ENCODE peak calls at places on chromosomes 11 and 22, in five cellular contexts. T is A549, Z is kidney, A is PC-9, Y is transverse colon. E is an unnamed sample.

GRCh38 chr22:37681556-37682049 is 4.5 kb upstream of the NOL12 start:
- DNase-seq in T (no peak), A (peak; percentile 82), Y (peak; percentile 87), Z (peak; percentile 85), E (no peak)

GRCh38 chr11:59680287-59681154 is 11.7 kb upstream of the PATL1 start:
- DNase-seq in Y (peak; percentile 75), A (peak; percentile 65), T (peak; percentile 75), Z (no peak), E (no peak)

GRCh38 chr11:68002943-68003845 is 703 bp downstream of the UNC93B1 start:
- DNase-seq in Y (peak; percentile 77), Z (peak; percentile 89), T (no peak), A (peak; percentile 71), E (peak; percentile 74)

GRCh38 chr11:88402784-88403183 is 65.2 kb upstream of the CTSC start:
- DNase-seq in Z (no peak), T (no peak), A (no peak), Y (no peak), E (no peak)

GRCh38 chr11:126843096-126843495 is 157.5 kb downstream of the KIRREL3 start:
- DNase-seq in Y (no peak), Z (no peak), T (no peak), A (no peak), E (no peak)

GRCh38 chr11:114262681-114263509 is 33.3 kb upstream of the NNMT start:
- DNase-seq in T (peak; percentile 26), Z (no peak), A (no peak), Y (no peak), E (no peak)

GRCh38 chr11:27310710-27311109 is 52.3 kb downstream of the CCDC34 start:
- DNase-seq in A (no peak), T (no peak), Y (no peak), Z (no peak), E (no peak)

GRCh38 chr11:114137054-114137453 is 77.5 kb downstream of the ZBTB16 start:
- DNase-seq in A (no peak), Y (no peak), T (no peak), Z (no peak), E (no peak)

GRCh38 chr11:133710241-133710640 is 135.1 kb downstream of the SPATA19 start:
- DNase-seq in T (no peak), Y (no peak), A (no peak), Z (no peak), E (no peak)

GRCh38 chr11:122863704-122864326 is 18.7 kb upstream of the JHY start:
- DNase-seq in Z (no peak), Y (peak; percentile 47), T (peak; percentile 20), A (peak; percentile 37), E (no peak)

GRCh38 chr11:1401656-1402221 is 12.0 kb downstream of the BRSK2 start:
- DNase-seq in Z (peak; percentile 88), A (peak; percentile 59), Y (peak; percentile 59), T (no peak), E (no peak)

GRCh38 chr22:24513706-24514240 is 18.6 kb downstream of the UPB1 start:
- DNase-seq in Z (peak; percentile 17), T (no peak), Y (no peak), A (no peak), E (no peak)

GRCh38 chr22:33210129-33210784 is 152.1 kb upstream of the SYN3 start:
- DNase-seq in A (peak; percentile 10), Z (no peak), Y (peak; percentile 9), T (peak; percentile 24), E (no peak)

GRCh38 chr11:57475191-57475590 is 14.9 kb downstream of the RTN4RL2 start:
- DNase-seq in Y (no peak), Z (no peak), A (no peak), T (no peak), E (no peak)

GRCh38 chr11:83970061-83970671 is 684.0 kb upstream of the CCDC90B start:
- DNase-seq in Y (no peak), A (no peak), Z (no peak), T (no peak), E (no peak)

GRCh38 chr11:2792376-2793250 is 92.8 kb upstream of the KCNQ1OT1 start:
- DNase-seq in A (peak; percentile 25), Z (peak; percentile 66), Y (peak; percentile 7), T (no peak), E (peak; percentile 50)

GRCh38 chr11:33860926-33861325 is 30.9 kb downstream of the LMO2 start:
- DNase-seq in Y (no peak), Z (no peak), A (no peak), T (no peak), E (no peak)

GRCh38 chr11:118615996-118616395 is 8.6 kb downstream of the PHLDB1 start:
- DNase-seq in Z (peak; percentile 59), T (no peak), A (no peak), Y (no peak), E (no peak)

DNA sequence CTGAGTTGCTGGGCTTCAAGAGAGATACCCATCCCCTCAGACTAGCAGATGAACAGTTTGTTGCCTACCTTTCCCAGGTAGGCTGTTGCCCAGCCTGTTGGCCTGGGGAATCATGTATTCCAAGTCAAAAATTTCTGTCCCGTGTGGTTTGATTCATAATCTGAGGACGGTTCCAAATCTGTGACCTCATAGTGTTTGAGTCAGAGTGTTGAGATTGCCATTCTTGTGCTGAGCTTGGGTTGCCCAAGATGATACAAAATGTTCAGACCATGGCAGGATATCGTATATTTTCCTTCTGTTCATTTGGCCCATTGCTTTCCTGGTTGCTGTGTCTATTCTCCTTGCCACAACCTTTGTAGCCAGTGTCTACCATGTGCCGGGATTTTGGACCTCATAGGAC is 64.3 kb downstream of the CYB5R2 start:
- DNase-seq in A (no peak), Y (no peak), Z (no peak), T (no peak), E (no peak)
- H3K4me1 ChIP-seq in A (peaks cover 65% of the 10 kb centered on the region), Y (no peaks in the 10 kb centered on the region), Z (peaks cover 21% of the 10 kb centered on the region), T (peaks cover 87% of the 10 kb centered on the region), E (peaks cover 11% of the 10 kb centered on the region)

GRCh38 chr11:64520013-64520412 is 71.0 kb upstream of the SLC22A12 start:
- DNase-seq in Z (no peak), Y (no peak), T (no peak), A (no peak), E (no peak)

GRCh38 chr11:64518928-64519327 is 72.1 kb upstream of the SLC22A12 start:
- DNase-seq in Y (no peak), T (no peak), Z (no peak), A (no peak), E (no peak)

GRCh38 chr11:64514596-64514995 is 76.4 kb upstream of the SLC22A12 start:
- DNase-seq in A (no peak), T (no peak), Z (no peak), Y (no peak), E (no peak)

GRCh38 chr11:64519541-64519940 is 71.5 kb upstream of the SLC22A12 start:
- DNase-seq in T (no peak), A (no peak), Y (no peak), Z (no peak), E (no peak)

GRCh38 chr11:64516226-64516625 is 74.8 kb upstream of the SLC22A12 start:
- DNase-seq in T (no peak), Y (no peak), Z (no peak), A (no peak), E (no peak)
- TF ChIP-seq CTCF in T (no peak), Y (no peak), Z (no peak), A (no peak), E (peak; percentile 11)

GRCh38 chr22:21634081-21634480 is 1.5 kb downstream of the CCDC116 start:
- DNase-seq in A (no peak), Z (peak; percentile 66), T (no peak), Y (no peak), E (no peak)
- H3K4me1 ChIP-seq in A (no peaks in the 10 kb centered on the region), Z (peaks cover 2% of the 10 kb centered on the region), T (no peaks in the 10 kb centered on the region), Y (no peaks in the 10 kb centered on the region), E (no peaks in the 10 kb centered on the region)

GRCh38 chr11:78586452-78587046 is 11.9 kb upstream of the NARS2 start:
- DNase-seq in A (no peak), Y (no peak), Z (no peak), T (peak; percentile 18), E (no peak)
- TF ChIP-seq CTCF in A (peak; percentile 87), Y (peak; percentile 52), Z (peak; percentile 24), T (peak; percentile 44), E (peak; percentile 59)

GRCh38 chr22:28142361-28142801 is 223.3 kb upstream of the PITPNB start:
- DNase-seq in A (peak; percentile 1), Z (no peak), Y (no peak), T (no peak), E (no peak)
- H3K4me1 ChIP-seq in A (peaks cover 4% of the 10 kb centered on the region), Z (peaks cover 3% of the 10 kb centered on the region), Y (no peaks in the 10 kb centered on the region), T (peaks cover 10% of the 10 kb centered on the region), E (peaks cover 30% of the 10 kb centered on the region)

GRCh38 chr11:131808466-131808865 is 438.1 kb downstream of the NTM start:
- DNase-seq in A (no peak), T (no peak), Z (no peak), Y (no peak), E (no peak)
- TF ChIP-seq CTCF in A (no peak), T (no peak), Z (no peak), Y (no peak), E (no peak)

GRCh38 chr11:85937838-85938237 is 82.7 kb downstream of the CCDC83 start:
- DNase-seq in Z (no peak), Y (no peak), T (no peak), A (no peak), E (no peak)

GRCh38 chr11:85935751-85936150 is 80.6 kb downstream of the CCDC83 start:
- DNase-seq in Y (no peak), A (no peak), Z (no peak), T (no peak), E (no peak)

GRCh38 chr11:85939099-85940015 is 84.2 kb downstream of the CCDC83 start:
- DNase-seq in Y (no peak), Z (no peak), T (no peak), A (no peak), E (no peak)

GRCh38 chr11:85930879-85931366 is 75.7 kb downstream of the CCDC83 start:
- DNase-seq in Y (no peak), Z (no peak), T (no peak), A (no peak), E (no peak)

DNA sequence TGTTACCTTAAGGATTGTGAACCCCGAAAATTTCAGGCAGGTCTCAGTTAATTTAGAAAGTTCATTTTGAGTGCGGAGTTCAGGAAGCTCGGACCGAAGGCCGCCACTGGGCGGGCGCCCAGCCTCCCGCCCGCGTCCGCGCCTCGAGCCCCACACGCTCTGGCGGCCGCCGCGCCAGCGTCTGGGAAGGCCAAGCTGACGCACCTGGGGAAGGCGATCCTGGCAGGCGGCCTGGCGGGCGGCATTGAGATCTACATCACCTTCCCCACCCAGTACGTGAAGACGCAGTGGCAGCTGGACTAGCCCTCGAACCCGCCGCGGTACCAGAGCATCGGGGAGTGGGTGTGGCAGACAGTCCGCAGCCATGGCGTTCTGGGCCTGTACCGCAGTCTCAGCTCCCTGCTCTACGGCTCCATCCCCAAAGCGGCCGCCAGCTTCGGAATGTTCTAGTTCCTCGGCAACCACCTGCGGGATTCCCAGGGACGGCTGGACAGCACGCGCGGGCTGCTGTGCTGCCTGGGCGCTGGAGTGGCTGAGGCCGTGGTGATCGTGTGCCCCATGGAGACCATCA is 79.5 kb downstream of the CCDC83 start:
- DNase-seq in Y (no peak), T (no peak), Z (no peak), A (no peak), E (no peak)
- H3K4me1 ChIP-seq in Y (no peaks in the 10 kb centered on the region), T (no peaks in the 10 kb centered on the region), Z (no peaks in the 10 kb centered on the region), A (no peaks in the 10 kb centered on the region), E (no peaks in the 10 kb centered on the region)

E was measured in RWPE2.